ENCODE peak calls at places on chromosomes 1 and 21, in four cellular contexts. H, J, L and T are unnamed samples.

GRCh38 chr1:111140680-111140967 is 601 bp downstream of the CEPT1 start:
- DNase-seq in H (peak), J (peak), L (no peak), T (no peak)

GRCh38 chr21:33866851-33867250 is 48.8 kb downstream of the ATP5PO start:
- DNase-seq in H (no peak), J (peak), L (no peak), T (no peak)

GRCh38 chr1:156862602-156863599 is 2.2 kb downstream of the NTRK1 start:
- DNase-seq in H (no peak), J (no peak), L (no peak), T (no peak)

GRCh38 chr1:59364012-59364411 is 67.1 kb downstream of the FGGY start:
- DNase-seq in H (no peak), J (no peak), L (no peak), T (no peak)

GRCh38 chr1:180123463-180123936 is 31.2 kb upstream of the QSOX1 start:
- DNase-seq in H (no peak), J (no peak), L (no peak), T (no peak)

GRCh38 chr1:225926551-225927113 is 2.6 kb upstream of the PYCR2 start:
- DNase-seq in H (no peak), J (no peak), L (no peak), T (no peak)

GRCh38 chr1:154419620-154420020 is 14.5 kb downstream of the IL6R start:
- DNase-seq in H (peak), J (peak), L (no peak), T (no peak)

GRCh38 chr1:78292361-78292760 is 198.4 kb upstream of the PTGFR start:
- DNase-seq in H (peak), J (peak), L (no peak), T (no peak)

GRCh38 chr1:45337630-45338320 is 2.2 kb upstream of the TOE1 start:
- DNase-seq in H (no peak), J (no peak), L (no peak), T (no peak)

DNA sequence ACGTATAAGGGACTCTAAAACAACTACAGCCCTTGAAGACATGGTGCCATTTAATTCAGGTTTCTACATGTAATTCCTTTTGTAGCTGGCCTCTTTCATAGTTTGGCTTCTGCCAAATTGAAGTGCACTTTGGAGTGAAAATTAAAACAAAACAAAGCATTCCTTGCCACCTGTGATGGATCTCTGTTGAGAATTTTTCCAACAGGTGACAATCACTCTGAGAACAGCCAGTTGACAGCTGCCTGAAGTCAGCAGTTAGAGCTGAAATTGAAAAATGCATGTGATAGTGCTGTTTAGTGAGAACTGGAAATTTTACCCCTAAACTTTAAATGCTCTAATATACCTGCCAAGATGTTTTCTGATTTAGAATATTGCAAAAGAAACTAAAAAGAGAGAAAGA is 134.5 kb downstream of the SNX7 start:
- DNase-seq in H (no peak), J (no peak), L (no peak), T (no peak)
- TF ChIP-seq CTCF in H (no peak), J (no peak), L (no peak), T (no peak)

DNA sequence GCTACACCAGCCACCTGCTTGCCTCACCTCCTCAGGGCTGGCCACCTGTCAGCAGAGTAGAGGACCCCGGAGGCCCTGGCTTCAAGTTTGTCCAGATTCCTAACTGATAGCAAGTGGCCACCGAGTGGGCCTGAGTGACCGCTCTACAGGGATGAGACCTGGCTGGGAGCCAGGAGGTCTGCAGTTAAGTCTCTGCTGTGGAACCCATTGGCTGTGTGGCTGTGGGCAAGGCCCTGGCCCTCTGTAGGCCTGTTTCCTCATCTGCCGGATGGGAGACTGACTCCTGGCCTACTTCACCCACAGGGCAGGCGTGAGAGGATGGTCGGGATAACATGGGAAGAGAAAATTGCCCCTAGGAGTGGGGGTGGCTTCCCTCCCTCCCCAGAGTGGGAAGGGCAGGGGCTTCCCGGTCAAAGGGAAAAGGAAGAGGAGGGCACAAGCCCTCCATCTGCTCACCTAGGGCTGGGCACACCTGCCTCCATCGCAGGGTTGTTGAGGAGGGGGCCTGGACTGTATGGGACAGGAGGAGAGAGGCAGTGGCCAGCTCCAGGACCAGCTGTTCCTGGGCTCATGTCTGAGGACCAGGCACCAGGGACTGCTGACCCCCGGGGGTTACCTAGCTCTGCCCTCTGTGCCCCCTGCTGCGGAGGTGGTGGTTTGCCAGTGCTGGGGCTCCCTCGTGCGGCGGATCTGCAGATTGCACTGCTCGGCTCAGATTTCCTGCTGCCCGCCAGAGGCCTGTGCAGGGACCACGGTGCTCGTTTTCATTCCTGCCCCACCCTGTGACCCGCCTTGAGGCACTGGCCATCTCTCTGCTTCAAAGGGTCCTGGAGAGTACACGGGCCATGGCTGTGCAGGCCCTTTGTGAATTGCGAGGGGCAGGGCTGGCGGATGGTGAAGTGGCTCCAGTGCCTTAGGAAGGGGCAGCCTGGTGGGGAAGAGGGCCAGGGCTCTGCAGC is 9.1 kb upstream of the MTFR1L start:
- DNase-seq in H (no peak), J (no peak), L (peak), T (peak)
- TF ChIP-seq CTCF in H (peak), J (peak), L (peak), T (peak)

DNA sequence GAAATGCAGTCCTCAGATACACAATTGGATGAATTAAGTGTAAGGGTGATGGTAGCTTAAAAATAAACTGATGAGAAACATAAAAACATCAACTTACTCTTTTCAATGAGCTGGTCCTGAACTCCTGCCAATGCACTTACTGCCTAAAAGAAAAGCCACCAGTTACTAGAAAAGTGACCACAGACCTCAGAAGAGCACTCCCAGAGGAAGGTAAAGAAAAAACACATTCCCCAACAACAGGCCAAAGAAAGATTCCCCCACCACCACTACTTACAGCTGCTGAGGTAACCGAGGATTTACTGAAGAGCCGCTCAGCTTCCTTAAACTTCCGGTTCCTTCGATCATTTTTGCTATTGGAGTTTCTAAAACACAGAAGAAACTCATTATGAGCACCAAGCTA is 5.4 kb downstream of the MEAF6 start:
- DNase-seq in H (no peak), J (no peak), L (no peak), T (no peak)
- TF ChIP-seq CTCF in H (peak), J (no peak), L (peak), T (no peak)

DNA sequence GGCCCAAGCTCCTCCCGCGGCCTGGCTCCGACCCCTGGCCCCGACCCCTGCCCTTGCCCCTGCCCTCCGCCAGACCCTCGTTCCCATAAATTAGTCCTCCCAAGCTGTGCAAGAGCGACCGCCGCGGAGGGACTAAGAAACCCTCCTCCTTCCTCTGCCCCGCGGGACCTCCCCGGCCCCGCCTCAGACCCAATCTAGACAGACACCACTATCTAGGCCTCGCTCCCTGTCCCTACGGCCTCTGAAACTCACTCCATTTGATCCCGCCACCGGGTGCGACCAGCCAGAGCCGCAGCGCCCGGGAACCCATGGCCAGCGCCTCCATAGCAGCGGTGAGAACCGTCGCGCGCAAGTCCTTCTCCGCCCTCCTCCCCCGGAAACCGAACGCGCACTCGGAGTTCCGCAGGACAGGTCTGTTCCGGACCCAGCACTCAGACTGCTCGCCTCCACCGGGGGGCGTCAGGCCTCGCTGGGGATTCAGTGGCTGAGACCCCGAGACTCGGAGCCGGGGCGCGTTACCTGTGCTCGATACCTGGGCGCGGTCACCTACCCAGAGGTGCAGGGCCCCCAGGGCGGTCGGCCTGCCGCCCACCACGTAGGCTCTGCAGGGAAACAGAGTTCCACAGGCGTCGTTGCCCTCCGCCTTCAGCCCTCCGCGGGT is at the start of gene MRPL39:
- DNase-seq in H (peak), J (peak), L (peak), T (peak)
- TF ChIP-seq CTCF in H (peak), J (peak), L (peak), T (no peak)

DNA sequence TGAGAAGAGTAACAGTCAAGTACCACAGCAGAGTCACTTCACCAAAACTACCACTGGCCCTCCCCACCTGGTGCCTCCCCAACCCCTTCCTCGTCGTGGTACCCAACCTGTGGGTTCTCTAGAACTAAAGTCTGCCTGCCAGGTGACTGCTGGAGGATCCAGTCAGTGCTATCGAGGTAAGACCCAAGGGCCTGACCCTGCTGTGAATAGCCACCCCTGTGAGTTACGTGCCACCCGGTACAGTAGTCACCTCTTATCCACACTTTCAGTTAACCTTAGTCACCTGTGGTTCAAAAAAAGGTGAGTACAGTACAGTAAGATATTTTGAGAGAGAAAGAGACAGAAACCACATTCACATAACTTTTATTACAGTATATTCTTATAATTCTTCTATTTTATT is 16.5 kb downstream of the TTF2 start:
- DNase-seq in H (no peak), J (no peak), L (no peak), T (no peak)
- TF ChIP-seq CTCF in H (no peak), J (no peak), L (no peak), T (no peak)

DNA sequence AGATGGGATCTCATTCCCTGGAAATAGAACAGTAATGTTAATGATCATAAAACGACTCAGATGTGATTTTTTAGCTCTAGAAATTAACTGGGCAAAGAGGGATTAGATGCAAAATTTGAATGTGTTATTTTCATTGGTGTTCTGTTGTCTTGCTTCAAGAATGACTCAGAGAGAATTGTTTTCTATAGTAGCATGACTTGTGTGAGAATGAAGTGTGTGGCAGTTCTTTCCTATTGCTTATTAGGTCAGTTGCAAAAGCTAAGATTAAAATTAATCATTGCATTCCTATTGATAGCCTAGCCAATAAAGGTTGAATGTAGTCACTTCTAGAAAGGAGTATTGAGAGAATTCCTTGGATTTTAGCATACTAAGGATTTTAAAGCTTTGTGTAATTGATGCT is 22.9 kb downstream of the SPEN start:
- DNase-seq in H (no peak), J (peak), L (no peak), T (no peak)
- TF ChIP-seq CTCF in H (no peak), J (no peak), L (no peak), T (no peak)

GRCh38 chr1:2313651-2314296 is 77.6 kb downstream of the MORN1 start:
- DNase-seq in H (no peak), J (no peak), L (no peak), T (no peak)

GRCh38 chr1:2312589-2313301 is 78.6 kb downstream of the MORN1 start:
- DNase-seq in H (no peak), J (no peak), L (no peak), T (no peak)

GRCh38 chr1:2312196-2312588 is 79.2 kb downstream of the MORN1 start:
- DNase-seq in H (no peak), J (no peak), L (no peak), T (no peak)

GRCh38 chr1:2310332-2311183 is 80.8 kb downstream of the MORN1 start:
- DNase-seq in H (no peak), J (no peak), L (no peak), T (no peak)

DNA sequence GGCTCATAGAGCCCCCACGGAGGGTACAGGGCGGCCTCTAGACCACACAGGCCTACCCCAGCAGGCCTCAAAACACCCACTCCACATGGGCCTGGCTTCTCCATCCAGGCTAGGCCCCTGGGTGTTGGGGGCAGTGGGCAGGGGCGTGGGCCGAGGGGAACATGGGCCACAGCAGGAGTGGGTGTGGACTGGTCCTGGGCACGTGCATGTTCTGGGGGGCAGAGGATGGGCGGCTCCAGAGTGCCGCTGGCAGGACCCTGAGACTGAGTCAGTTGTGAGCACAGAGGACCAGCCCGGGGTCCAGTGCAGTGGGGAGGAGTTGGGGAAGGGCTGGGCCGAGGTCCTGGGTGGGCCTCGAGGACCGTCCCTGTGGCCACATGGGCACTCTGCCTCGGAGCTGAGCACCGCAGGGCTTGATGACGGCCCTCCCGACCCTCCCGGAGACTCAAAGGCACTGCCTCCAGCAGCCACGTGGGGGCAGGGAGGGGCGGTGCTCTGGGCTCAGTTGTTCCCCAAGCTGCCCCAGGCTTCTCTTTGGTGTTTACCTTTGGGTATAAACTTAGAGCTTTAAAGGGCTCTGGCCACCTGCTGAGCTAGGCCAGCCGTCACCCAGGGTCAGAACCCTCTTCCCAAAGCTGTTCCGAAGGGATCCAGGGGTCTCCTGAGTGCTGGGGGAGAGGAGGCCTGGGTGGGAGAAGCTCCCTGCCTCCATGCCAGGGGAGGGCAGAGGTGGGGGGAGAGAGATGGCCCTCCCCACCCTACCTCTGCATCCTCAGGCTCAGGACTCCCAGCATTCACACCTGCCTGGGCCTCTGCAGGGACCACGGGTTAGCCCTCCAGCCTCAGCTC is 79.9 kb downstream of the MORN1 start:
- DNase-seq in H (no peak), J (peak), L (peak), T (peak)
- TF ChIP-seq CTCF in H (peak), J (peak), L (peak), T (no peak)

GRCh38 chr1:219837274-219837993 is 90.9 kb downstream of the SLC30A10 start:
- DNase-seq in H (no peak), J (peak), L (peak), T (no peak)
- TF ChIP-seq CTCF in H (peak), J (peak), L (peak), T (no peak)

GRCh38 chr1:83960669-83961277 is 38.2 kb downstream of the TTLL7 start:
- DNase-seq in H (no peak), J (no peak), L (no peak), T (no peak)

GRCh38 chr1:83958704-83959103 is 40.2 kb downstream of the TTLL7 start:
- DNase-seq in H (no peak), J (no peak), L (no peak), T (no peak)

GRCh38 chr1:83964153-83964552 is 34.8 kb downstream of the TTLL7 start:
- DNase-seq in H (no peak), J (no peak), L (no peak), T (no peak)

GRCh38 chr1:83959824-83960441 is 39.0 kb downstream of the TTLL7 start:
- DNase-seq in H (peak), J (peak), L (no peak), T (no peak)

DNA sequence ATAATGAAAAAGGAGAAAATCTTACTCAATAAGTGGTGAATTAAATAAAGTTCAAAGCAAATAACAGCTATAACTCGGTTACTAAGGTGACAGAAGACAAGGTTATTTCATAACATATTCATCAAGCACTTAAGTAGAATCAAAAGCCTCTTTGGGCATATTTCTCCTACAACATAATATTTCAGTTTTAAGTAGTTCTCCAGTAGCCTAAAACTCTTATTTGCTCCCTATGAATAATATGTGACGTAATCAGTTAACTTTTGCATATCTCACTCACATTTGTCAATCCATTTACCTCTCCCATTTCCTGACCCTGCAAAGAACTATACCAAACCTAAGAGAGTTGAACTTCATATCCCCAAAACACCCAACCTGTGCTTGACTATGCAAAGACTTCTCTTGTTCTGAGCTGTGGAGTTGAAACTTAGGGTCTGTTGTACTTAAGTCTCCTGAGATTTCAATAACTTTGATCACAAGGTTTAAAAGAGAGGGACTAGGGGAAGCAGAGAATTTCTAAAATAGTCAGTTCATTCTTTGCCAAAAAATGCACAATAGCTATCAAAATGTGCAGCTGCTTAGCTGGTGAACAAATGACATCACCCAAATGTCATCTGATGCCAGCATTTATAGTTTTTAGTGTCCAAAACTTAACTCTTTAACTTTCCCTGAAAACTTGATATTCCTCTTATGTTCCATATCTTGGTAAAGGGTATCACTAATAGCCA is 37.2 kb downstream of the TTLL7 start:
- DNase-seq in H (no peak), J (no peak), L (no peak), T (no peak)
- TF ChIP-seq CTCF in H (no peak), J (no peak), L (no peak), T (no peak)

GRCh38 chr1:84436907-84437667 is 38.8 kb downstream of the DNASE2B start:
- DNase-seq in H (no peak), J (no peak), L (no peak), T (peak)

DNA sequence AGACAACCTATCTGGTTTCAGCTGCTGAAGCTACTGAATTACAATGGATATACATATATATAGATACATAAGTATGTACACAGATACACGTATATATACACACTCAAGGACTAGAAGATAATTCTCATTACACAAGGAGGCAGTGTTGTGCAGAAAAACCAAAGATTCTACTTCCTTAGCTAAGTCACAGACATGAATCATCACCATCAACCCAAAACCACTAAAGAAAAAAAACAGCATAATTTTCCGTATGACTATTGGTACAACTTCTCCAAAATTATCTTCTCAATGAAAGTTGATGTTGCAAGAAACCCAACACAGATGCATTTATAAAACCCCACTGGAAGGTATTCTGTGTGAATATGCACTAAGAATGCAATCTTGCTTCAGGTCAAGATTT is 36.8 kb upstream of the RPF1 start:
- DNase-seq in H (peak), J (peak), L (no peak), T (no peak)
- TF ChIP-seq CTCF in H (peak), J (peak), L (peak), T (no peak)